ENCODE peak calls at places on chromosomes 16 and 17, in seven cellular contexts. K, F, H, L, J, Y and X are unnamed samples.

GRCh38 chr16:49014300-49015188 is 267.1 kb downstream of the CBLN1 start:
- DNase-seq in K (no peak), J (no peak), Y (no peak), L (no peak), F (no peak), H (no peak), X (no peak)

GRCh38 chr17:2798679-2799078 is 2.4 kb downstream of the RAP1GAP2 start:
- DNase-seq in L (no peak), J (no peak), F (no peak), H (no peak), Y (no peak), K (no peak), X (peak; percentile 40)

GRCh38 chr17:61400786-61401279 is 1.2 kb downstream of the TBX2 start:
- DNase-seq in H (no peak), J (no peak), F (no peak), L (peak; percentile 42), Y (no peak), K (no peak), X (no peak)

GRCh38 chr17:68511254-68511670 is 968 bp upstream of the PRKAR1A start:
- DNase-seq in F (no peak), Y (no peak), H (no peak), J (no peak), L (no peak), K (no peak), X (no peak)

GRCh38 chr17:66963521-66964082 is 905 bp upstream of the CACNG4 start:
- DNase-seq in J (no peak), L (no peak), Y (no peak), K (no peak), F (no peak), H (no peak), X (peak; percentile 33)

GRCh38 chr17:77466140-77466539 is 325.4 kb downstream of the SEC14L1 start:
- DNase-seq in L (no peak), J (no peak), F (no peak), Y (no peak), H (no peak), K (no peak), X (peak; percentile 59)

GRCh38 chr16:1539720-1540555 is 6.5 kb downstream of the TMEM204 start:
- DNase-seq in Y (no peak), F (no peak), J (no peak), K (no peak), L (no peak), H (no peak), X (no peak)

GRCh38 chr17:59845595-59846390 is 47.0 kb downstream of the TUBD1 start:
- DNase-seq in K (peak; percentile 80), F (no peak), L (no peak), H (peak; percentile 77), Y (no peak), J (no peak), X (no peak)

GRCh38 chr17:44102845-44103622 is 20.4 kb downstream of the HDAC5 start:
- DNase-seq in F (peak; percentile 71), H (no peak), K (no peak), Y (no peak), L (no peak), J (no peak), X (no peak)

GRCh38 chr17:29390856-29391631 is 881 bp downstream of the TAOK1 start:
- DNase-seq in L (peak; percentile 19), K (no peak), J (no peak), Y (peak; percentile 20), H (peak; percentile 12), F (peak; percentile 22), X (no peak)

GRCh38 chr17:34071891-34072420 is 183.1 kb upstream of the CCL2 start:
- DNase-seq in Y (no peak), L (no peak), F (no peak), K (no peak), H (no peak), J (no peak), X (no peak)

GRCh38 chr16:59591480-59591879 is 857.4 kb upstream of the GOT2 start:
- DNase-seq in K (peak; percentile 42), F (no peak), H (no peak), L (no peak), J (no peak), Y (no peak), X (no peak)

GRCh38 chr16:89096768-89097527 is 3.3 kb downstream of the ACSF3 start:
- DNase-seq in J (no peak), Y (peak; percentile 89), F (no peak), L (no peak), K (no peak), H (no peak), X (no peak)

GRCh38 chr16:56257260-56257659 is 66.0 kb downstream of the GNAO1 start:
- DNase-seq in Y (no peak), L (no peak), J (no peak), K (no peak), H (no peak), F (peak; percentile 81), X (no peak)

GRCh38 chr16:51453296-51453695 is 302.2 kb upstream of the SALL1 start:
- DNase-seq in H (no peak), K (no peak), L (no peak), J (no peak), Y (no peak), F (no peak), X (no peak)

GRCh38 chr17:75771334-75772281 is 6.6 kb upstream of the GALK1 start:
- DNase-seq in L (peak; percentile 7), Y (no peak), H (no peak), F (no peak), J (no peak), K (no peak), X (no peak)

GRCh38 chr17:75854881-75855309 is 240 bp downstream of the WBP2 start:
- DNase-seq in L (peak; percentile 46), F (peak; percentile 58), Y (no peak), K (no peak), J (no peak), H (no peak), X (no peak)

GRCh38 chr17:13003927-13004326 is 13.9 kb downstream of the ELAC2 start:
- DNase-seq in K (no peak), L (no peak), Y (no peak), F (no peak), J (no peak), H (no peak), X (no peak)

GRCh38 chr17:63963123-63963522 is 9.6 kb downstream of the SCN4A start:
- DNase-seq in J (no peak), L (no peak), F (peak; percentile 41), K (no peak), H (no peak), Y (no peak), X (no peak)

GRCh38 chr16:57445510-57445909 is 1.7 kb downstream of the CIAPIN1 start:
- DNase-seq in H (no peak), K (no peak), L (no peak), J (no peak), Y (no peak), F (no peak), X (no peak)

GRCh38 chr16:26447570-26447969 is 619.2 kb upstream of the C16orf82 start:
- DNase-seq in H (no peak), K (no peak), F (no peak), J (no peak), L (no peak), Y (no peak), X (no peak)

GRCh38 chr17:29838961-29839360 is 91.1 kb downstream of the SSH2 start:
- DNase-seq in Y (no peak), H (peak; percentile 20), J (no peak), L (no peak), F (no peak), K (no peak), X (peak; percentile 36)

GRCh38 chr16:53518550-53519416 is 15.8 kb upstream of the AKTIP start:
- DNase-seq in F (no peak), L (no peak), J (peak; percentile 33), Y (peak; percentile 83), H (no peak), K (no peak), X (no peak)

GRCh38 chr16:60259956-60260355 is 1525.8 kb upstream of the GOT2 start:
- DNase-seq in L (no peak), H (no peak), K (no peak), Y (no peak), J (no peak), F (no peak), X (no peak)